ENCODE peak calls at places on chromosomes 7 and 10, in six cellular contexts. J is right lobe of liver, F is endothelial cell of umbilical vein, R is lower leg skin, O is GM12878, N is IMR-90. X is an unnamed sample.

GRCh38 chr10:86046845-86047460 is 319.6 kb downstream of the GRID1 start:
- DNase-seq in J (no peak), F (no peak), R (peak; percentile 53), O (peak; percentile 19), N (no peak), X (no peak)

GRCh38 chr7:146902728-146903127 is 786.1 kb downstream of the CNTNAP2 start:
- DNase-seq in J (no peak), F (no peak), R (no peak), O (no peak), N (no peak), X (no peak)

GRCh38 chr7:151062399-151063211 is 3.2 kb downstream of the SLC4A2 start:
- DNase-seq in J (peak; percentile 89), F (no peak), R (no peak), O (no peak), N (peak; percentile 76), X (peak; percentile 57)

GRCh38 chr10:133028158-133028557 is 59.6 kb upstream of the ADGRA1 start:
- DNase-seq in J (no peak), F (no peak), R (no peak), O (no peak), N (no peak), X (no peak)

GRCh38 chr10:80580811-80581468 is 43.2 kb downstream of the SH2D4B start:
- DNase-seq in J (no peak), F (no peak), R (no peak), O (no peak), N (no peak), X (no peak)

GRCh38 chr7:99369767-99370353 is 4.7 kb upstream of the ARPC1B start:
- DNase-seq in J (no peak), F (no peak), R (no peak), O (no peak), N (peak; percentile 45), X (no peak)

GRCh38 chr7:19413444-19413965 is 268.3 kb upstream of the FERD3L start:
- DNase-seq in J (no peak), F (no peak), R (no peak), O (no peak), N (peak; percentile 90), X (no peak)

GRCh38 chr10:119235381-119235780 is 28.0 kb downstream of the GRK5 start:
- DNase-seq in J (no peak), F (peak; percentile 62), R (peak; percentile 58), O (no peak), N (peak; percentile 44), X (no peak)

GRCh38 chr10:63071145-63071544 is 62.0 kb upstream of the NRBF2 start:
- DNase-seq in J (no peak), F (no peak), R (no peak), O (no peak), N (no peak), X (no peak)

GRCh38 chr10:100909506-100910260 is 3.1 kb upstream of the SLF2 start:
- DNase-seq in J (no peak), F (peak; percentile 40), R (no peak), O (no peak), N (no peak), X (no peak)

GRCh38 chr10:24920907-24921881 is 31.2 kb downstream of the PRTFDC1 start:
- DNase-seq in J (peak; percentile 57), F (peak; percentile 93), R (peak; percentile 90), O (peak; percentile 67), N (peak; percentile 99), X (peak; percentile 33)

GRCh38 chr7:12637819-12638592 is 49.4 kb upstream of the ARL4A start:
- DNase-seq in J (no peak), F (no peak), R (no peak), O (no peak), N (peak; percentile 44), X (no peak)

GRCh38 chr10:3051686-3052085 is 15.7 kb upstream of the PFKP start:
- DNase-seq in J (no peak), F (no peak), R (no peak), O (no peak), N (no peak), X (no peak)

GRCh38 chr10:87945994-87946393 is 82.6 kb downstream of the PTEN start:
- DNase-seq in J (no peak), F (no peak), R (no peak), O (no peak), N (no peak), X (no peak)
- TF ChIP-seq POLR2A in J (no peak), F (no peak), R (no peak), O (no peak), N (no peak), X (no peak)

DNA sequence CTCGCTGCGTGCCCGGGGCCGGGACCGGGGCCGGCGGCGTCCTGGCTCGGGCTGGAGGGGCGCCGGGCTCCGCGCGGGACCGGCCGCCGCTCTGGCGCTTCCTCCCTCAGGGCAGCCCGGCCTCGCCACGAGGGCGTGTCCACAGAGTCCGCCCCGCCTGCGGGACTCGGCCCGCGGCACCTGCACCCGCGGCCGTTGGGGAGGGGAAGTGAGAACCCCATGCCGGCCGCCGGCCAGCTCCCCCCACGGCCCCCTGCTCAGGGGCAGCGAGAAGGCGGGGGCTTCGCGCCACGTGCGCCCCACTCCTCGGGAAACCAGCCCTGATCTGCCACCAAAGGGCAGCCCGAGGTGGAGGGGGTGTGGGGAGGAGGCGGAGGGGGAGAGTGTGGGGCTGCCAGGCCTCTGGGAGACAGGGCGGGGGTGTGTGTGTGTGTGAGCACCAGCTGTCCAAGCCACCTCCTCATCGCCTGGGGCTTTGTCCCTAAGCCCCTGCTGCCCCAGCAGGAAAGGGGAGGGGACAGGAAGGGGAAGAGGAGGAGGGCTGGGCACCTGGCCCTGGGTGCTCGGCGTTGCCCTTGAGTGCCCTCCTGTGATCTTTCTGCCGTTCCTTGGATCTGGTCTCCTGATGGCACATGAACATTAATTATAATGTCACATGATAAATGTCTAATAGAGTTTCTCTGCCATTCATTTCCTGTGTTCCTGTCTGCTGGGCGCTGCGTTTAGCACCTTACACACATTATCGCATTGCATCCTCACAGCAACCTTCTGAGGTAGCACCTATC is at the start of gene PIK3AP1:
- DNase-seq in J (peak; percentile 88), F (no peak), R (peak; percentile 90), O (no peak), N (no peak), X (peak; percentile 69)
- TF ChIP-seq POLR2A in J (peak; percentile 85), F (no peak), R (no peak), O (peak; percentile 75), N (no peak), X (no peak)

DNA sequence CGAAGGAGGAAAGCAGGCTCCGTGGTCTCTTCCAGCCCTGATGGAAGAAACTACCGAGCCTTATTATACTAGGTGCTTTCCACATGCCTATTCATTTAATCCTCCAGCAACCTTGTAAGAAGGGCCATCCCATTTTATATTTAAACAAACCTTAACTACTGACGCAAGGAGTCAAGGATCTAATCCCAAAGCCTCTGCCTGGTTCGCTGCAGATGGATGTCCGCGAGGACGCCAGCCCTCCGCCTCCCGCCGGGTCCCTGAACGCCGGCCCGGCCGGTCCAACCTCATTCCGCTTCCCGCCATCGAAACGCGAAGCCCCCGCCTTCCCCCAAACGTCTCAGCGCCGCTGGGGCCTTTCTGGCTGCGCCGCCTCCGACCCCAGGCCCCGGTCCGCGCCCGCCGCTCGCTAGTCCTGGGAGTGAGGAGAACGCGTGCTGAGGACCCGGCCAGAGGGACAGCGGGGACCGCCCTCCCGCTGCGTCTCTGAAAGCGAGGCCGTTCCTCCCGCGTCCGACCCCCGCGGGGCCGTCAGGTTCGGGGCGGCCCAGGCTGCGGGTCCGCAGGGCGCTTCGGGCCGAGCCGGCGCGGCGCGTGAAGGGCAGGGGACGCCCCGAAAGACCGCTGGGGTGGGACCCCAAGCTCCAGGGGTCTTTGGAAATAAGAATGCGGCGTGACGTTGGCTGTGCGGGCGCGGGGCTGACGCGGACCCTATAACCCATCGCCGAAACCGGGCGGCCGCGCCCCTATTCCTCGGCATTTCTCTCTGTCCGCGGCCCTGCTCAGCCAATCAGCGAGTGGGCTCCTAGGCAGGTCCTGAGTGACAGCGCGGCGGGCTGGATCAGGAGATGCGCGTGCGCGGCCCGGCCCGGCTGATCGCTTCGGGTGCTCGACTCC is 448 bp upstream of the ATP6V0E2 start:
- DNase-seq in J (peak; percentile 97), F (peak; percentile 94), R (peak; percentile 99), O (peak; percentile 73), N (peak; percentile 89), X (no peak)
- TF ChIP-seq POLR2A in J (no peak), F (peak; percentile 59), R (no peak), O (peak; percentile 70), N (peak; percentile 52), X (peak; percentile 24)

DNA sequence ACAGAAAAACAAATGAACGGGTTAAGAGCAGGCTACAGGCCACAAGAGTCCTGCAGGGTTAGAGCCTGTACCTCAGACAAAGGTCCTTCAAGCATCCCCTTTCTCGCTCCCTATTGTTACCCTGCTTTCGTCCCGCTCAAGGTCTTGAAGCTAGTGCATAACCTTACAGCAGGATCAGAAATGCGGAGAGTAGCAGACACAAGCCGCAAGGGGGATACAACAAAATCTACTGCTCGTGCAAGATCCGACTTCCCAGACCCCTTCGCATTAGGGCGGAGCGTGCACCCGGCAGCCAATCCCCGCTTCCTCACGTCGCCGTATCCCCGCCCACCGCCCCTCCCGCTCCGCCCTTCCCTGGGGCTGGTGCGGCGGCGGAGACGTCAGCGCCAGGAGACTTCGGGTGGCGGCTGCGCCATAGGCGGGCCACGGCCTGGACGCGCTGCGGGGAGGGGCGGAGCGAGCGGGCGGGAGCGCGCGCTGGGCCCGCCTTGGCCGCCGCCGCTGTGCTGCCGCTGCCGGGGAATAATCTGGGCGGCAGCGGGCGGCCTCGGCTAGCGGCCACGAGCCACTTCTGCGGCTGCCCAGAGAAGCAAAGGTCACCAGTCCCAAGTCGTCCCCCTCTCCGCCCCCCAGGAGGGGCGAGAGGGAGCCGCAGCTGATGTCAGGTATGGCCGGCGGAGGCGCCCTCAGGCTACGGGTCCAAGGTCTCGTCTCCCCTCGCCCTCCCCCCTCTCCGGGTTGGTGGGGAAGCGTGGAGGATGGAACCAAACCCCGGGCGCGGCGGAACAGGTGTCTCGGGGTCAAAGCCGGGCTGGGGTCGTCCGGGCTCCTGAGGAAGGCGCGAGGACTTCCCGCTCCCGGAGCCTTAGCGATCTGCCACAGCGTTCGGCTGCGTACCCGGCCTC is at the start of gene C1GALT1:
- DNase-seq in J (peak; percentile 99), F (peak; percentile 99), R (peak; percentile 99), O (peak; percentile 92), N (peak; percentile 97), X (peak; percentile 94)
- TF ChIP-seq POLR2A in J (peak; percentile 96), F (peak; percentile 94), R (peak; percentile 32), O (peak; percentile 81), N (peak; percentile 77), X (peak; percentile 66)

GRCh38 chr7:135557455-135558336 is at the start of gene NUP205:
- DNase-seq in J (peak; percentile 67), F (peak; percentile 96), R (peak; percentile 89), O (peak; percentile 85), N (peak; percentile 85), X (peak; percentile 63)
- TF ChIP-seq POLR2A in J (peak; percentile 23), F (peak; percentile 81), R (no peak), O (peak; percentile 91), N (peak; percentile 69), X (peak; percentile 79)

DNA sequence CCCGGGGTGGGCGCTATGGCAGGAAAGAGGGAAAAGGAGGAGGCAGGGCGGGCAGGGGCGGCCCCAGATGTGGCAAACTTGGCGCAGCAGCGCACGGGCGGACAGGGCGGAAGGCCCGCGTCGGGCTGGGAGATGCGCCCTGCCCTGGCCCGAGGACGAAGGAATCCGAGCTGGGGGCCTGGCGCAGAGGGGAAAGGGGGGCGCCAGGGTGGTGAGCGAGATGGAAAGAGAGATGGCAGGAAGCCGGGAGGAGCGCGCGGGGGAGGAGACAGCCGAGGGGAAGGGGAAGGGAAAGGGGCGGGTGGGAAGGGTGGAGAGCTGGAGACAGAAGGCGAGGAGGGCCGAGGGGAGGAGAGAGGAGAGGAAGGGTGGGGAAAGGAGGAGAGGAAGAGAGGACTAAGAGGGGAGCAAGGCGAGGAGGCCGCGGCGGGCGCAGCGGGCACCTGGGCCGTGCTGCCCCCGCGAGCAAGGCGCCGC is at the start of gene MARVELD1:
- DNase-seq in J (peak; percentile 50), F (peak; percentile 54), R (peak; percentile 96), O (no peak), N (peak; percentile 77), X (peak; percentile 83)
- TF ChIP-seq POLR2A in J (no peak), F (peak; percentile 95), R (no peak), O (no peak), N (peak; percentile 60), X (peak; percentile 85)

GRCh38 chr7:138521837-138522461 is 61.9 kb downstream of the TRIM24 start:
- DNase-seq in J (no peak), F (no peak), R (no peak), O (no peak), N (no peak), X (no peak)
- TF ChIP-seq POLR2A in J (no peak), F (no peak), R (no peak), O (no peak), N (no peak), X (no peak)

X was measured in H54.